ENCODE peak calls at places on chromosome X, in seven cellular contexts. N is lower lobe of right lung, Y is coronary artery, R is right lobe of liver, H is foreskin keratinocyte, U is heart right ventricle, P is astrocyte. O is an unnamed sample.

GRCh38 chrX:95325185-95325584 is 1359.5 kb upstream of the DIAPH2 start:
- DNase-seq in P (no peak), N (no peak), H (no peak), U (no peak), Y (no peak), R (no peak), O (no peak)

GRCh38 chrX:106606583-106606982 is 5.2 kb upstream of the RADX start:
- DNase-seq in P (no peak), H (peak; percentile 36), N (no peak), Y (no peak), R (no peak), U (no peak), O (no peak)

GRCh38 chrX:130539721-130540321 is 138.0 kb downstream of the RBMX2 start:
- DNase-seq in R (peak; percentile 46), U (peak; percentile 17), N (peak; percentile 51), Y (no peak), H (peak; percentile 5), P (peak; percentile 4), O (no peak)

GRCh38 chrX:68383540-68383939 is 49.8 kb downstream of the OPHN1 start:
- DNase-seq in U (no peak), N (no peak), R (no peak), H (no peak), P (no peak), Y (no peak), O (no peak)

GRCh38 chrX:119654112-119654531 is 38.8 kb downstream of the SEPTIN6 start:
- DNase-seq in R (no peak), P (peak; percentile 46), H (peak; percentile 21), Y (no peak), U (peak; percentile 73), N (no peak), O (no peak)

GRCh38 chrX:78104447-78105176 is 564 bp downstream of the PGK1 start:
- DNase-seq in H (peak; percentile 26), U (peak; percentile 18), N (peak; percentile 78), Y (peak; percentile 80), P (peak; percentile 23), R (peak; percentile 53), O (no peak)

GRCh38 chrX:63349307-63349706 is 1.8 kb downstream of the SPIN4 start:
- DNase-seq in H (no peak), P (no peak), N (no peak), Y (no peak), U (no peak), R (no peak), O (no peak)

GRCh38 chrX:151713859-151714258 is 2.0 kb upstream of the FATE1 start:
- DNase-seq in P (no peak), U (peak; percentile 19), R (peak; percentile 40), Y (no peak), H (peak; percentile 1), N (no peak), O (no peak)

GRCh38 chrX:118679290-118679689 is 48.1 kb upstream of the IL13RA1 start:
- DNase-seq in R (no peak), H (no peak), P (no peak), N (no peak), Y (no peak), U (no peak), O (no peak)

GRCh38 chrX:119489212-119490074 is 21.2 kb downstream of the SLC25A5 start:
- DNase-seq in U (no peak), H (no peak), N (no peak), Y (no peak), R (no peak), P (no peak), O (no peak)

GRCh38 chrX:153670748-153671588 is 2.6 kb downstream of the PNCK start:
- DNase-seq in N (no peak), H (no peak), R (no peak), P (no peak), Y (peak; percentile 54), U (no peak), O (no peak)

GRCh38 chrX:39337461-39337860 is 536.2 kb downstream of the MID1IP1 start:
- DNase-seq in H (no peak), P (no peak), U (no peak), N (no peak), Y (no peak), R (no peak), O (no peak)

GRCh38 chrX:39854772-39855747 is 242.7 kb downstream of the BCOR start:
- DNase-seq in R (no peak), U (no peak), P (no peak), Y (no peak), N (no peak), H (no peak), O (no peak)

DNA sequence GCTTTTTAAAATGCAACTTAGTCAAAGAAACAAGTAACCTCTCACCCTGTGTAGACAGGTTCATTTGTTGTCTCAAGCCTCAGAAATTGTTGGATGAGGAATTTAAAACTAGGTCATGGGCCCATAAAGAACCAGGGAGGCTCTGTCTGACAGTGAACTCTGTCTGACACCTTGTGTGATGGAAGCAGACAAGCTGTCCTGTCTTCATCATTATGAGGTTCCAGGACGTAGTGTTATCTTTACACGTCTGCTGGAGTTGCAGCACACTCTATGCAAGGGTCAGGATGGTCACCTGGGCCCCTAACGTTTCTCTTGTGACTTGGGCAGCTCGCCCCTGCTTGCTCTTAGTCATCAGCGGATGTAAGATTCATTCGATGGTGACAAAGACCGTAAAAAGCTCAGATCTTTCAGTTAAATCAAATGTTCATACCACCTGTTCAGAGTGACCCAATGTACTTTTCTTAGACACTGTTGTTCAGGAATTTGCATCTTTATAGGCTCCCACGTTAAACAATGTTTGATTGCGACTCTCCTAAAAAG is 92.0 kb upstream of the ADGRG2 start:
- DNase-seq in P (no peak), Y (no peak), N (no peak), U (no peak), H (no peak), R (no peak), O (no peak)
- H3K27ac ChIP-seq in P (no peak overlapping the region), Y (no peak overlapping the region), N (no peak overlapping the region), U (no peak overlapping the region), H (no peak overlapping the region), R (no peak overlapping the region), O (no peak overlapping the region)

GRCh38 chrX:92213781-92214180 is 434.6 kb downstream of the PCDH11X start:
- DNase-seq in Y (no peak), R (no peak), P (no peak), H (peak; percentile 33), N (no peak), U (no peak), O (no peak)
- H3K27ac ChIP-seq in Y (no peak overlapping the region), R (no peak overlapping the region), P (no peak overlapping the region), H (no peak overlapping the region), N (no peak overlapping the region), U (no peak overlapping the region), O (no peak overlapping the region)

DNA sequence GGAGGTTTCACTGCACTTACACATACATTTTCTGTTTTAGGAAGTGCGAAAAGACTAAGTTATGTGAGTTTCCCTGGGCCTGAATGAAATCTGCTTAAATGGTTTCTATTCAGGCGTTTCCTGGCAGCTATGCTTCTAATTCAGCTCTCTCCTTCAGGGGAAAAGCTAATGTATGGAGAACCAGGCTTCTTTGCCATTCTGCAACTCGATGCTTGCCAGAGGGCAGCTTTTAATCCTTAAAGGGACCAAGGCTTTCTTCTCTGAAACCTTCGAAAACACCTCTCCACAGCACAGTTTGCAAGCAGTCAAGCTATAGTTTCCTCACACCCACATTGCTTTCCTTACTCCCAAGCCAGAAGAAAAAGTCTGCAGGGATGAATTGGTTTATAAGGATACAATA is 89.5 kb upstream of the ARX start:
- DNase-seq in N (no peak), U (no peak), Y (no peak), R (no peak), P (no peak), H (no peak), O (no peak)
- H3K27ac ChIP-seq in N (no peak overlapping the region), U (no peak overlapping the region), Y (no peak overlapping the region), R (no peak overlapping the region), P (no peak overlapping the region), H (no peak overlapping the region), O (no peak overlapping the region)

DNA sequence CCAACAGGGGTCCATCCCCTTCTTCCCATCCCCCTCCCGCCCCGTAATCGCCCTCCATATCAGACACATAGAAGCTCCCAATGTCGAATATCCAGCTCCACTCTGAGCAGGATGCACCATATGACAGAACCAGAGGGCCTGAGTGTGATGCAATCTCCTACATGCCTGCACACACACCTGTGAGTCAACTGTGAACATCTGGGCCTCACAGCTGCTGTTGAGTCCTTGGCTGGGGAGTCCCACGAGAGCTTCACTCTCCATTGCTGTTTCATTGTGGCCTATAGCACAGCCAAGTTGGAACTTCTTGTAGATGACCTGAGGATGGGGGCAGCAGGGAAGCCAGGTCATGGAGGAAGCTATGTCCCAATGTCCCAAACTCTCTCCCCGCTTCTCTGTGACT is 8.2 kb downstream of the SLC38A5 start:
- DNase-seq in U (no peak), R (no peak), Y (no peak), N (no peak), H (peak; percentile 81), P (no peak), O (peak; percentile 52)
- H3K27ac ChIP-seq in U (no peak overlapping the region), R (no peak overlapping the region), Y (no peak overlapping the region), N (no peak overlapping the region), H (no peak overlapping the region), P (no peak overlapping the region), O (peak overlapping the region; percentile 63)

DNA sequence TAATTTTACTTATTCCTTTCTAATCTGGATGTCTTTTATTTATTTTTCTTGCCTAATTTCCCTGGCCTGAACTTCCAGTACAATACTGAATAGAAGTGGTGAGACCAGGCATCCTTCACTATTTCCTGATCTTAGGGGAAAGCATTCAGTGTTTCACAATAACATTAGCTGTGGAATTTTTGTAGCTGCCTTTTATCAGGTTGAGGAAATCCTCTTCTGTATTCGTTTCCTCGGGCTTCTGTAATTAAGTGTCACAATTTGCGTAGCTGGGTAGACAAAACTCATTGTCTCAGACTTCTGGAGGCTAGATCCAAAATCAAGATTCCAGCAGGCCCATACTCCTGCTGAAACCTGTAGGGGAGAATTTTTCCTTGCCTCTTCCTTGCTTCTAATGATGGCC is 598.4 kb upstream of the FTHL17 start:
- DNase-seq in N (no peak), H (no peak), U (no peak), Y (no peak), R (no peak), P (no peak), O (no peak)
- H3K27ac ChIP-seq in N (no peak overlapping the region), H (no peak overlapping the region), U (no peak overlapping the region), Y (no peak overlapping the region), R (no peak overlapping the region), P (no peak overlapping the region), O (no peak overlapping the region)

DNA sequence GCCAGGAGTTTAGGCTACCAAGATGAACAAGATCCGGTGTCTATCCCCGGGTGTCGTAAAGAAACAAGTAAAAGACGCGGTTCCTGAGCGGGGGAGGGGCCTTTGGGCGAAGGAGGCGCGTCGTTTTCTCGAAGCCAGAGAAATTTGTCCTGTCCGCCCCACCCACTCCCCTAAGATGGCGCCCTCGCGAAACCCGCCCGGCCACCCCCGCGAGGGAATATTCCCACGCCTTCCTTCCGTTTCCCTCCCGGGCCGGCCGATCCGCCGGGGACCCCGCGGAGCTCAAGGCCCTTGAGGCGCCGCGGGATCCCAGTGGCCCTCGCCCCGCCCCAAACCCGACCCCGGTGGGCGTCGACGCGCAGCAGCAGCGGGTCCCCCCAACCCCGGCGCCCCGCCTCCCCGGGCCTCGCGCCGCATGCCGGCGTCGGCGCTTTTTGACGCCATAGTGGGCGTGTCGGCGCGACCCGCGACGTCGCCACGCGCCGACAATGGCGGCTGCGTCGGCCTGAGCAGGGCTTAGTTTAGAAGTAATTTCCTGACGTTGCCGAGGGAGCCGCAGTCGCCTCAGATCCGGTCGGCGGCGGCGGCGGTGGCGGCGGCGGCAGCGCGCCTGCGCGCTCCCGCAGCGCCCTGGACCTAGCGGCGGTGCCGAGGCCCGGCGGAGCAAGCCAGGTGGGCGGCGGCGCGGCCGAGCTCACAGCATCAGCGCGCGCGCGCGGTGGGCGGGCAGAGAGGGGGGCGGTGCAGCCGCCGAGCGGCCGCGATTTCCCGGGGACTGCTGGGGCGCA is 430 bp upstream of the HTATSF1 start:
- DNase-seq in U (peak; percentile 86), P (peak; percentile 76), N (peak; percentile 87), R (peak; percentile 82), H (peak; percentile 79), Y (peak; percentile 91), O (peak; percentile 18)
- H3K27ac ChIP-seq in U (peak overlapping the region; percentile 86), P (peak overlapping the region; percentile 92), N (peak overlapping the region; percentile 90), R (peak overlapping the region; percentile 87), H (peak overlapping the region; percentile 92), Y (peak overlapping the region; percentile 90), O (peak overlapping the region; percentile 91)